ENCODE peak calls at places on chromosomes 6 and 20, in five cellular contexts. G, W, E, H and F are unnamed samples. For H3K4me1, the result is how much of the 10 kb centered on the place peaks cover.

GRCh38 chr6:43076928-43077809 is 1.1 kb downstream of the PTK7 start:
- DNase-seq in G (peak), W (peak), E (no peak), H (peak), F (peak)

GRCh38 chr6:110221738-110222137 is 41.5 kb downstream of the CDC40 start:
- DNase-seq in G (no peak), W (no peak), E (no peak), H (no peak), F (no peak)

GRCh38 chr6:25717856-25718740 is 36.4 kb upstream of the SLC17A4 start:
- DNase-seq in G (no peak), W (peak), E (peak), H (peak), F (no peak)

GRCh38 chr20:34794006-34794585 is 31.4 kb downstream of the NCOA6 start:
- DNase-seq in G (no peak), W (no peak), E (no peak), H (no peak), F (no peak)

GRCh38 chr6:133983099-133983939 is 30.3 kb downstream of the TBPL1 start:
- DNase-seq in G (no peak), W (no peak), E (no peak), H (no peak), F (no peak)

GRCh38 chr6:23243858-23244257 is 674.5 kb downstream of the HDGFL1 start:
- DNase-seq in G (no peak), W (peak), E (no peak), H (no peak), F (no peak)

GRCh38 chr6:26065952-26066380 is 21.3 kb upstream of the HFE start:
- DNase-seq in G (peak), W (peak), E (peak), H (peak), F (peak)

GRCh38 chr6:42260972-42261371 is 43.3 kb upstream of the MRPS10 start:
- DNase-seq in G (no peak), W (peak), E (no peak), H (peak), F (no peak)

GRCh38 chr6:30742316-30743098 is at the start of gene FLOT1:
- DNase-seq in G (peak), W (peak), E (peak), H (peak), F (peak)

GRCh38 chr6:169328112-169328801 is 74.6 kb upstream of the THBS2 start:
- DNase-seq in G (no peak), W (no peak), E (no peak), H (no peak), F (no peak)

GRCh38 chr6:32825966-32826365 is 9.2 kb upstream of the HLA-DOB start:
- DNase-seq in G (no peak), W (peak), E (peak), H (peak), F (no peak)

GRCh38 chr20:44215125-44215524 is 4.6 kb upstream of the OSER1 start:
- DNase-seq in G (peak), W (peak), E (peak), H (peak), F (peak)

GRCh38 chr6:56101141-56101553 is 146.2 kb downstream of the COL21A1 start:
- DNase-seq in G (no peak), W (no peak), E (no peak), H (no peak), F (no peak)

GRCh38 chr6:134376785-134377184 is 58.9 kb upstream of the SGK1 start:
- DNase-seq in G (no peak), W (no peak), E (no peak), H (no peak), F (no peak)

GRCh38 chr6:152087096-152087495 is 279.6 kb downstream of the ESR1 start:
- DNase-seq in G (no peak), W (no peak), E (no peak), H (no peak), F (no peak)

GRCh38 chr20:40978761-40979160 is 49.9 kb upstream of the TOP1 start:
- DNase-seq in G (no peak), W (no peak), E (no peak), H (no peak), F (no peak)

GRCh38 chr6:109958626-109959025 is 19.5 kb upstream of the GPR6 start:
- DNase-seq in G (no peak), W (no peak), E (no peak), H (no peak), F (no peak)

GRCh38 chr6:52726741-52727535 is 36.3 kb downstream of the GSTA2 start:
- DNase-seq in G (no peak), W (no peak), E (no peak), H (no peak), F (no peak)

GRCh38 chr20:13784271-13784892 is 337 bp downstream of the ESF1 start:
- DNase-seq in G (no peak), W (no peak), E (no peak), H (no peak), F (no peak)

GRCh38 chr6:151616091-151616513 is 122.3 kb downstream of the CCDC170 start:
- DNase-seq in G (no peak), W (no peak), E (no peak), H (peak), F (no peak)

GRCh38 chr20:47887477-47888080 is 102.3 kb upstream of the SULF2 start:
- DNase-seq in G (no peak), W (no peak), E (no peak), H (no peak), F (no peak)

GRCh38 chr6:815348-815738 is 122.4 kb upstream of the EXOC2 start:
- DNase-seq in G (no peak), W (peak), E (no peak), H (no peak), F (no peak)

GRCh38 chr6:79463721-79464120 is 73.5 kb downstream of the LCA5 start:
- DNase-seq in G (peak), W (no peak), E (no peak), H (peak), F (no peak)

GRCh38 chr6:1388927-1389790 is at the start of gene FOXF2:
- DNase-seq in G (no peak), W (peak), E (no peak), H (peak), F (no peak)

GRCh38 chr20:15187612-15188011 is 850.2 kb upstream of the FLRT3 start:
- DNase-seq in G (no peak), W (no peak), E (no peak), H (no peak), F (no peak)

GRCh38 chr6:137218473-137218916 is 690 bp downstream of the IFNGR1 start:
- DNase-seq in G (peak), W (peak), E (peak), H (peak), F (peak)

GRCh38 chr20:19975901-19976300 is 41.3 kb upstream of the NAA20 start:
- DNase-seq in G (no peak), W (no peak), E (no peak), H (no peak), F (no peak)

GRCh38 chr20:23156170-23156841 is 70.2 kb upstream of the CD93 start:
- DNase-seq in G (no peak), W (no peak), E (peak), H (no peak), F (no peak)

GRCh38 chr6:129029778-129030177 is 146.8 kb downstream of the LAMA2 start:
- DNase-seq in G (no peak), W (no peak), E (no peak), H (peak), F (no peak)

GRCh38 chr6:73180076-73180717 is 45.1 kb downstream of the KHDC1L start:
- DNase-seq in G (no peak), W (no peak), E (no peak), H (no peak), F (no peak)

GRCh38 chr6:45078432-45078831 is 249.7 kb upstream of the RUNX2 start:
- DNase-seq in G (no peak), W (no peak), E (no peak), H (no peak), F (no peak)

GRCh38 chr6:119183457-119183856 is 105.0 kb upstream of the FAM184A start:
- DNase-seq in G (no peak), W (no peak), E (no peak), H (no peak), F (no peak)

GRCh38 chr6:22888147-22888831 is 318.9 kb downstream of the HDGFL1 start:
- DNase-seq in G (no peak), W (no peak), E (no peak), H (no peak), F (no peak)

GRCh38 chr6:96837138-96837971 is at the start of gene GPR63:
- DNase-seq in G (peak), W (peak), E (peak), H (peak), F (peak)

GRCh38 chr6:157464653-157465535 is 83.9 kb downstream of the ZDHHC14 start:
- DNase-seq in G (no peak), W (no peak), E (no peak), H (peak), F (no peak)

GRCh38 chr6:4102687-4103244 is 23.8 kb upstream of the FAM217A start:
- DNase-seq in G (peak), W (no peak), E (no peak), H (no peak), F (peak)

GRCh38 chr20:39795401-39796272 is 833.5 kb downstream of the DHX35 start:
- DNase-seq in G (no peak), W (no peak), E (no peak), H (no peak), F (no peak)

GRCh38 chr20:63234693-63235398 is 859 bp upstream of the BIRC7 start:
- DNase-seq in G (no peak), W (peak), E (no peak), H (peak), F (peak)
- TF ChIP-seq CTCF in G (peak), W (peak), E (peak), H (peak), F (no peak)

GRCh38 chr6:35492664-35493284 is 4.1 kb downstream of the TEAD3 start:
- DNase-seq in G (no peak), W (no peak), E (no peak), H (no peak), F (no peak)
- H3K4me3 ChIP-seq in G (no peak), W (no peak), E (no peak), H (peak), F (no peak)

GRCh38 chr20:31669876-31670275 is 32.2 kb downstream of the COX4I2 start:
- DNase-seq in G (no peak), W (peak), E (no peak), H (peak), F (no peak)
- H3K4me1 ChIP-seq in G (under half), W (under half), E (half or more), H (under half), F (half or more)

DNA sequence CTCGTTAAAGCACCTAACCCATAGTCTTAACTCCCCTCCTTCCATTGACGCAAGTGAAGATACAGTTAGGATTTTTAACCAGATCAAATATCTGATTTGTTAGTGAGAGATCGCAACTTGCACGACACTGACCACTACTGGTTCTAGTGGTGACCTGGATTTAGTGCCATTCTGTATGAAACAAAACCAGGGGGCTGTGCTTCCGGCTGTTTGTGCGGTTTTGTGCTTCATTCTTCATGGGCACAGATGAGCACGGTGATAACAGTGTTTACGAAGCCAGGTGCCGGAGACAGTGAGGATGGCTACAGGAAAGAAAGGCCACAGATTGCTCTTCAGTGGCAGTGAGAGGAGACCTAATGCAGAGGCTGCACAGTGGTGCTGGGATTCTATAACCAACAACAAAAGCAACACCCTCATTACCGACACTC is 75.5 kb downstream of the NOL4L start:
- DNase-seq in G (no peak), W (no peak), E (no peak), H (no peak), F (no peak)
- TF ChIP-seq CTCF in G (no peak), W (no peak), E (no peak), H (no peak), F (no peak)

DNA sequence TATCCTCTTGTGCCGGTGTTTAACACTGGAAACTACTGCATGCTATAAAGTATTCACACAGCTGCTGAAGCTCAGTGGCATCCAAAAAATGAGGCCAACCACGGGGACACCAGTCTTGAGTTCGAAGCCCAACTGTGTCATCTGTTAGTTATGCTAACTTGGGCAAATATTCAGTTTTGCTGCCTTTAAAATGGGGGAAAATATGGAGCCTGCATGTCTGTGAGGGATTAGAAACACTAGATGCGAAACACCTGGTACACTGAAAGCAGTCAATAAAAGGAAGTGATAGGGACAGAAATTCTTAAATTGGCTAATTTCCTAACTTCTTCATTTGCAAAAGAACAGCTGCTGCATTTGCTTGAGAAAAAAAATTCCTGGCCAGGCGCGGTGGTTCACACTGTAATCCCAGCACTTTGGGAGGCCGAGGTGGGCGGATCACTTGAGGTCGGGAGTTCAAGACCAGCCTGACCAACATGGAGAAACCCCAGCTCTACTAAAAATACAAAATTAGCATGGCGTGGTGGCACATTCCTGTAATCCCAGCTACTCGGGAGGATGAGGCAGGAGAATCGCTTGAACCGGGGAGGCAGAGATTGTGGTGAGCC is 36.5 kb upstream of the MLIP start:
- DNase-seq in G (no peak), W (no peak), E (no peak), H (peak), F (no peak)
- H3K4me3 ChIP-seq in G (no peak), W (no peak), E (no peak), H (no peak), F (no peak)